ENCODE peak calls at places on chromosomes 13 and 19, in six cellular contexts. H is mesothelial cell of epicardium; B is dorsolateral prefrontal cortex; Y is amniotic stem cell; Q is heart right ventricle; J is stimulated activated CD4-positive, alpha-beta T cell treated with anti-CD3 and anti-CD28 coated beads, Interleukin-1b, Interleukin-23, amount 100 ng/mL, for 24 hours. W is an unnamed sample.

GRCh38 chr19:14393303-14393702 is 12.1 kb downstream of the ADGRE5 start:
- DNase-seq in H (no peak), B (no peak), Y (no peak), Q (no peak), J (no peak), W (peak)

GRCh38 chr19:16594131-16594586 is 21.9 kb upstream of the SLC35E1 start:
- DNase-seq in H (no peak), B (no peak), Y (no peak), Q (no peak), J (no peak), W (peak)

GRCh38 chr19:4360641-4361151 is 17.3 kb downstream of the MPND start:
- DNase-seq in H (no peak), B (no peak), Y (no peak), Q (no peak), J (no peak), W (no peak)

GRCh38 chr13:31045621-31046081 is 113.2 kb downstream of the TEX26 start:
- DNase-seq in H (no peak), B (no peak), Y (peak), Q (no peak), J (peak), W (no peak)

GRCh38 chr13:95317037-95317989 is 16.1 kb upstream of the ABCC4 start:
- DNase-seq in H (no peak), B (no peak), Y (no peak), Q (no peak), J (no peak), W (no peak)

GRCh38 chr19:19997656-19998268 is 41.5 kb downstream of the ZNF682 start:
- DNase-seq in H (no peak), B (no peak), Y (no peak), Q (peak), J (peak), W (no peak)

GRCh38 chr13:73591861-73592260 is 533.1 kb downstream of the KLF5 start:
- DNase-seq in H (no peak), B (no peak), Y (no peak), Q (no peak), J (no peak), W (no peak)

GRCh38 chr19:48900477-48901452 is 653 bp downstream of the NUCB1 start:
- DNase-seq in H (no peak), B (no peak), Y (no peak), Q (no peak), J (no peak), W (peak)

GRCh38 chr19:8148410-8149231 is 771 bp downstream of the FBN3 start:
- DNase-seq in H (no peak), B (no peak), Y (no peak), Q (no peak), J (no peak), W (peak)

GRCh38 chr19:35868172-35868822 is at the start of gene APLP1:
- DNase-seq in H (peak), B (peak), Y (no peak), Q (peak), J (peak), W (peak)

GRCh38 chr19:35123573-35123972 is 8.0 kb downstream of the FXYD3 start:
- DNase-seq in H (no peak), B (no peak), Y (no peak), Q (no peak), J (no peak), W (no peak)

GRCh38 chr19:48487944-48488343 is 18.8 kb downstream of the CYTH2 start:
- DNase-seq in H (no peak), B (peak), Y (peak), Q (peak), J (no peak), W (peak)

GRCh38 chr19:42191855-42192254 is 25.6 kb downstream of the DEDD2 start:
- DNase-seq in H (no peak), B (no peak), Y (no peak), Q (no peak), J (no peak), W (no peak)

GRCh38 chr13:74675185-74675584 is 541.0 kb upstream of the KLF12 start:
- DNase-seq in H (no peak), B (no peak), Y (no peak), Q (no peak), J (no peak), W (no peak)

GRCh38 chr19:10848208-10848843 is at the start of gene C19orf38:
- DNase-seq in H (no peak), B (no peak), Y (no peak), Q (no peak), J (no peak), W (no peak)

GRCh38 chr19:6693681-6694080 is 23.7 kb upstream of the TNFSF14 start:
- DNase-seq in H (no peak), B (no peak), Y (no peak), Q (no peak), J (no peak), W (peak)

GRCh38 chr19:42345191-42345812 is 19.9 kb downstream of the MEGF8 start:
- DNase-seq in H (no peak), B (no peak), Y (no peak), Q (no peak), J (no peak), W (no peak)

GRCh38 chr19:1852294-1852646 is 4.0 kb upstream of the REXO1 start:
- DNase-seq in H (no peak), B (no peak), Y (no peak), Q (no peak), J (no peak), W (peak)

GRCh38 chr13:59343993-59344780 is 819.5 kb downstream of the DIAPH3 start:
- DNase-seq in H (no peak), B (no peak), Y (no peak), Q (no peak), J (no peak), W (no peak)

GRCh38 chr13:21402586-21403307 is 56.4 kb downstream of the ZDHHC20 start:
- DNase-seq in H (no peak), B (no peak), Y (no peak), Q (no peak), J (no peak), W (no peak)

GRCh38 chr19:18453269-18454024 is 15.5 kb upstream of the ISYNA1 start:
- DNase-seq in H (no peak), B (no peak), Y (no peak), Q (no peak), J (no peak), W (no peak)

GRCh38 chr13:53382008-53382407 is 353.4 kb downstream of the OLFM4 start:
- DNase-seq in H (no peak), B (no peak), Y (no peak), Q (no peak), J (no peak), W (no peak)

GRCh38 chr13:43054803-43055802 is 31.7 kb downstream of the DNAJC15 start:
- DNase-seq in H (peak), B (no peak), Y (no peak), Q (peak), J (no peak), W (no peak)

GRCh38 chr19:48806518-48806817 is 4.4 kb downstream of the BCAT2 start:
- DNase-seq in H (no peak), B (peak), Y (no peak), Q (no peak), J (no peak), W (no peak)

GRCh38 chr13:109779074-109779473 is 7.3 kb downstream of the IRS2 start:
- DNase-seq in H (no peak), B (no peak), Y (no peak), Q (no peak), J (no peak), W (peak)

GRCh38 chr13:43687038-43687437 is 99.7 kb downstream of the ENOX1 start:
- DNase-seq in H (no peak), B (no peak), Y (no peak), Q (no peak), J (no peak), W (no peak)

GRCh38 chr13:99873141-99873540 is 98.4 kb downstream of the ZIC5 start:
- DNase-seq in H (no peak), B (no peak), Y (no peak), Q (no peak), J (no peak), W (no peak)

GRCh38 chr13:49502954-49503353 is 7.2 kb downstream of the PHF11 start:
- DNase-seq in H (no peak), B (no peak), Y (no peak), Q (no peak), J (no peak), W (no peak)

GRCh38 chr19:47573076-47574026 is at the start of gene ZNF541:
- DNase-seq in H (no peak), B (peak), Y (no peak), Q (peak), J (peak), W (peak)

GRCh38 chr13:46339035-46339666 is 47.9 kb downstream of the RUBCNL start:
- DNase-seq in H (no peak), B (no peak), Y (no peak), Q (no peak), J (no peak), W (peak)

GRCh38 chr19:8069116-8069973 is 16.8 kb downstream of the CCL25 start:
- DNase-seq in H (no peak), B (no peak), Y (no peak), Q (no peak), J (no peak), W (no peak)

GRCh38 chr19:1745589-1746031 is 7.7 kb upstream of the ONECUT3 start:
- DNase-seq in H (no peak), B (no peak), Y (no peak), Q (no peak), J (no peak), W (no peak)

GRCh38 chr13:99386911-99387788 is 80.0 kb upstream of the GPR183 start:
- DNase-seq in H (no peak), B (no peak), Y (no peak), Q (peak), J (peak), W (peak)

GRCh38 chr13:110882972-110883371 is 31.9 kb downstream of the ANKRD10 start:
- DNase-seq in H (no peak), B (no peak), Y (no peak), Q (no peak), J (no peak), W (no peak)

GRCh38 chr13:33509642-33510229 is 224.2 kb upstream of the STARD13 start:
- DNase-seq in H (no peak), B (no peak), Y (no peak), Q (peak), J (no peak), W (peak)

GRCh38 chr19:5801796-5802616 is 2.9 kb upstream of the NRTN start:
- DNase-seq in H (peak), B (no peak), Y (no peak), Q (no peak), J (no peak), W (no peak)

GRCh38 chr19:55105237-55105636 is 12.2 kb downstream of the PPP1R12C start:
- DNase-seq in H (no peak), B (no peak), Y (no peak), Q (no peak), J (no peak), W (no peak)

GRCh38 chr13:97337985-97338384 is 96.0 kb upstream of the RAP2A start:
- DNase-seq in H (no peak), B (no peak), Y (no peak), Q (no peak), J (no peak), W (no peak)